ENCODE peak calls at places on chromosome 11, in six cellular contexts. One of them, this sample, is unnamed.

GRCh38 chr11:62418733-62419132 is at the start of gene SCGB1A1:
- DNase-seq in H9: no peak
- DNase-seq in neuronal stem cell: no peak
- DNase-seq in IMR-90: no peak
- DNase-seq in H1: no peak
- DNase-seq in mesenchymal stem cell: no peak
- DNase-seq in this sample: no peak

GRCh38 chr11:118957968-118958367 is 1.9 kb downstream of the UPK2 start:
- DNase-seq in H9: no peak
- DNase-seq in neuronal stem cell: no peak
- DNase-seq in IMR-90: no peak
- DNase-seq in H1: no peak
- DNase-seq in mesenchymal stem cell: no peak
- DNase-seq in this sample: no peak

GRCh38 chr11:9573775-9574555 is 495 bp downstream of the WEE1 start:
- DNase-seq in H9: no peak
- DNase-seq in neuronal stem cell: no peak
- DNase-seq in IMR-90: no peak
- DNase-seq in H1: no peak
- DNase-seq in mesenchymal stem cell: no peak
- DNase-seq in this sample: peak

GRCh38 chr11:35618497-35619029 is 303 bp downstream of the FJX1 start:
- DNase-seq in H9: no peak
- DNase-seq in neuronal stem cell: peak
- DNase-seq in IMR-90: peak
- DNase-seq in H1: no peak
- DNase-seq in mesenchymal stem cell: peak
- DNase-seq in this sample: peak

GRCh38 chr11:70158201-70158600 is 44.9 kb upstream of the FADD start:
- DNase-seq in H9: peak
- DNase-seq in neuronal stem cell: no peak
- DNase-seq in IMR-90: peak
- DNase-seq in H1: peak
- DNase-seq in mesenchymal stem cell: peak
- DNase-seq in this sample: peak

GRCh38 chr11:85123752-85124231 is 503.4 kb downstream of the DLG2 start:
- DNase-seq in H9: no peak
- DNase-seq in neuronal stem cell: no peak
- DNase-seq in IMR-90: no peak
- DNase-seq in H1: no peak
- DNase-seq in mesenchymal stem cell: no peak
- DNase-seq in this sample: no peak

GRCh38 chr11:101129203-101129943 is at the start of gene PGR:
- DNase-seq in H9: peak
- DNase-seq in neuronal stem cell: peak
- DNase-seq in IMR-90: no peak
- DNase-seq in H1: no peak
- DNase-seq in mesenchymal stem cell: peak
- DNase-seq in this sample: peak

GRCh38 chr11:72012897-72013721 is 14.4 kb downstream of the IL18BP start:
- DNase-seq in H9: no peak
- DNase-seq in neuronal stem cell: no peak
- DNase-seq in IMR-90: peak
- DNase-seq in H1: no peak
- DNase-seq in mesenchymal stem cell: no peak
- DNase-seq in this sample: peak

GRCh38 chr11:5620606-5621521 is 3.9 kb upstream of the TRIM34 start:
- DNase-seq in H9: no peak
- DNase-seq in neuronal stem cell: no peak
- DNase-seq in IMR-90: peak
- DNase-seq in H1: no peak
- DNase-seq in mesenchymal stem cell: peak
- DNase-seq in this sample: peak

GRCh38 chr11:64865286-64866172 is 12.9 kb downstream of the EHD1 start:
- DNase-seq in H9: no peak
- DNase-seq in neuronal stem cell: no peak
- DNase-seq in IMR-90: peak
- DNase-seq in H1: no peak
- DNase-seq in mesenchymal stem cell: peak
- DNase-seq in this sample: peak

GRCh38 chr11:31813242-31813960 is 2.3 kb upstream of the PAX6 start:
- DNase-seq in H9: no peak
- DNase-seq in neuronal stem cell: no peak
- DNase-seq in IMR-90: no peak
- DNase-seq in H1: no peak
- DNase-seq in mesenchymal stem cell: no peak
- DNase-seq in this sample: peak

GRCh38 chr11:15970506-15971214 is 385.7 kb downstream of the SOX6 start:
- DNase-seq in H9: no peak
- DNase-seq in neuronal stem cell: no peak
- DNase-seq in IMR-90: no peak
- DNase-seq in H1: no peak
- DNase-seq in mesenchymal stem cell: no peak
- DNase-seq in this sample: no peak

GRCh38 chr11:46356911-46357482 is 9.7 kb downstream of the DGKZ start:
- DNase-seq in H9: no peak
- DNase-seq in neuronal stem cell: no peak
- DNase-seq in IMR-90: peak
- DNase-seq in H1: no peak
- DNase-seq in mesenchymal stem cell: peak
- DNase-seq in this sample: peak

GRCh38 chr11:19493446-19493845 is 219.2 kb upstream of the NAV2 start:
- DNase-seq in H9: peak
- DNase-seq in neuronal stem cell: no peak
- DNase-seq in IMR-90: no peak
- DNase-seq in H1: no peak
- DNase-seq in mesenchymal stem cell: no peak
- DNase-seq in this sample: no peak

GRCh38 chr11:26079966-26080365 is 252.0 kb upstream of the ANO3 start:
- DNase-seq in H9: no peak
- DNase-seq in neuronal stem cell: no peak
- DNase-seq in IMR-90: no peak
- DNase-seq in H1: no peak
- DNase-seq in mesenchymal stem cell: no peak
- DNase-seq in this sample: peak

GRCh38 chr11:60164550-60165075 is 18.3 kb downstream of the MS4A6A start:
- DNase-seq in H9: no peak
- DNase-seq in neuronal stem cell: no peak
- DNase-seq in IMR-90: no peak
- DNase-seq in H1: no peak
- DNase-seq in mesenchymal stem cell: no peak
- DNase-seq in this sample: no peak

GRCh38 chr11:76806131-76806530 is 23.0 kb downstream of the TSKU start:
- DNase-seq in H9: no peak
- DNase-seq in neuronal stem cell: no peak
- DNase-seq in IMR-90: no peak
- DNase-seq in H1: no peak
- DNase-seq in mesenchymal stem cell: no peak
- DNase-seq in this sample: no peak

GRCh38 chr11:68040121-68040956 is 1.5 kb downstream of the TCIRG1 start:
- DNase-seq in H9: peak
- DNase-seq in neuronal stem cell: no peak
- DNase-seq in IMR-90: peak
- DNase-seq in H1: peak
- DNase-seq in mesenchymal stem cell: peak
- DNase-seq in this sample: peak

GRCh38 chr11:7617032-7617431 is 56.3 kb downstream of the CYB5R2 start:
- DNase-seq in H9: no peak
- DNase-seq in neuronal stem cell: no peak
- DNase-seq in IMR-90: no peak
- DNase-seq in H1: no peak
- DNase-seq in mesenchymal stem cell: no peak
- DNase-seq in this sample: no peak

GRCh38 chr11:76074178-76075112 is 131.9 kb downstream of the WNT11 start:
- DNase-seq in H9: no peak
- DNase-seq in neuronal stem cell: no peak
- DNase-seq in IMR-90: peak
- DNase-seq in H1: no peak
- DNase-seq in mesenchymal stem cell: peak
- DNase-seq in this sample: peak

GRCh38 chr11:118565062-118565461 is 669 bp downstream of the IFT46 start:
- DNase-seq in H9: no peak
- DNase-seq in neuronal stem cell: no peak
- DNase-seq in IMR-90: no peak
- DNase-seq in H1: no peak
- DNase-seq in mesenchymal stem cell: no peak
- DNase-seq in this sample: no peak

GRCh38 chr11:12411806-12412727 is 34.7 kb downstream of the PARVA start:
- DNase-seq in H9: peak
- DNase-seq in neuronal stem cell: peak
- DNase-seq in IMR-90: peak
- DNase-seq in H1: peak
- DNase-seq in mesenchymal stem cell: peak
- DNase-seq in this sample: peak

GRCh38 chr11:72085836-72086475 is 5.3 kb downstream of the LRRC51 start:
- DNase-seq in H9: no peak
- DNase-seq in neuronal stem cell: no peak
- DNase-seq in IMR-90: no peak
- DNase-seq in H1: no peak
- DNase-seq in mesenchymal stem cell: no peak
- DNase-seq in this sample: no peak

GRCh38 chr11:35525501-35526175 is at the start of gene PAMR1:
- DNase-seq in H9: peak
- DNase-seq in neuronal stem cell: peak
- DNase-seq in IMR-90: peak
- DNase-seq in H1: peak
- DNase-seq in mesenchymal stem cell: peak
- DNase-seq in this sample: no peak

GRCh38 chr11:115676768-115677167 is 172.6 kb upstream of the CADM1 start:
- DNase-seq in H9: no peak
- DNase-seq in neuronal stem cell: no peak
- DNase-seq in IMR-90: peak
- DNase-seq in H1: no peak
- DNase-seq in mesenchymal stem cell: peak
- DNase-seq in this sample: no peak

GRCh38 chr11:33033493-33033892 is 5.9 kb upstream of the TCP11L1 start:
- DNase-seq in H9: no peak
- DNase-seq in neuronal stem cell: no peak
- DNase-seq in IMR-90: no peak
- DNase-seq in H1: no peak
- DNase-seq in mesenchymal stem cell: no peak
- DNase-seq in this sample: no peak

DNA sequence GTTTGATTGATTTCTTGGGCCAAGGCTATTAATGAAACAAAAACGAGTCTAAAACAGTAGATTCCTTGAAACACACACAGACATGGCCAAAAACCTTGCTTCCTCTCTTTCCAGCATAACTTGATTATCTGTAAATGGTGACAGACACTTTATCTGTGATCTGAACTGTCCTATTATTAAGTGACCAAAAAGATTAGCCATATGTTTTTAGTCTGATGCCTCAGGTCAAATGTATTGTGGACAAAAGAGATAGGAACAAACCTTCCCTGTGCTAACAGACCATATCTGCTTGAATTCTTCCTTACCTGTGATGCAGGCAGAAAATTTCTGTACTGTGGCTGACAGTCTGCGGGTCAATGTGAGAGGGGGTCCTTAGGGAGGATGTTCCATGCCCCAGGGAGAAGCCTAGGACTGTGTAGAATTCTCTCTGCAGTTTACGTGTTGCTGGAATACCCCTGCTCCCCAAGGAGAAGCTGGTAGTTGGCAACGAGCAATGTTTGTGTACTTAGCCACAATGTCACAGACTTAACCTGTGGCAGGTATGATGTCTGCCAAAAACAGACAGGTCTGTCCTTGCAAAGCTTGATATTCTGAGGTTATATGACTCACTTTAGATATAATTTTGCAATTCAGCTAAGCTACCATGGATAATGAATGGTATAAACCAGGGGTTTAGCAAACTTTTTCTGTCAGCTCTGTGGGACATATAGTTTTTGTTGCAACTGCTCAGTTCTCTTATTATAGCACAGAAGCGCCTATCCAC is 31.2 kb downstream of the C11orf71 start:
- DNase-seq in H9: no peak
- DNase-seq in neuronal stem cell: no peak
- DNase-seq in IMR-90: no peak
- DNase-seq in H1: no peak
- DNase-seq in mesenchymal stem cell: no peak
- DNase-seq in this sample: peak
- H2AFZ ChIP-seq in H9: no peak
- H2AFZ ChIP-seq in neuronal stem cell: no peak
- H2AFZ ChIP-seq in IMR-90: peak
- H2AFZ ChIP-seq in H1: no peak
- H2AFZ ChIP-seq in mesenchymal stem cell: no peak
- H2AFZ ChIP-seq in this sample: no peak

GRCh38 chr11:121235057-121235456 is 57.5 kb upstream of the SC5D start:
- DNase-seq in H9: no peak
- DNase-seq in neuronal stem cell: no peak
- DNase-seq in IMR-90: no peak
- DNase-seq in H1: no peak
- DNase-seq in mesenchymal stem cell: no peak
- DNase-seq in this sample: peak
- H3K18ac ChIP-seq in H9: no peak
- H3K18ac ChIP-seq in neuronal stem cell: peak
- H3K18ac ChIP-seq in IMR-90: no peak
- H3K18ac ChIP-seq in H1: no peak
- H3K18ac ChIP-seq in mesenchymal stem cell: no peak
- H3K18ac ChIP-seq in this sample: peak

DNA sequence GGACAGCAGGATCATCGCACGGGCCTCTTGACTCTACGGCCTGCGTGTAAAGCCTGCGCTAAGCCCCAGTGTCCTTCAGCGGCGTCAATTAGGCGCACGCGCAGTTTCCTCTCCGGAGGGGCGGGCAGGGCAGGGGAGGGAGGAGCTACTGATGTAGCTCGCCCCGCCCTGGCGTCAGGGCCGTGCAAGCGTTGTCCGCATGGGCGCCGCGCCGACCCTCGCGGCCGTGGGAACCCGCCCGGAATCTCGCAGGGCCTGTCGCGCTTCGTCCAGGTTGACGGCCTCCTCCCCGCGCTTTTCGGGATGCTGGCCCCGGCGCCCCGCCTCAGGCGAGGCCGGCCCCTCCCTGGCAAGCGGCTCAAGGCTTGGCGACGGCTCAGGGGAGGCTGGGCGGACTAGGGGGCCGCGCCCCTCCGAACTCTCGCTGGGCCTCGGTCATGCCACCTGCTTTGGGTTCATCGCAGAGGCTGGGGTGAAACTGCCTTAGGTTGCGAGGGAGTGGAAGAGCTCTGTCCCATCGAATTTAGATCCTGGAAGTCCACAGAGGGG is 61.1 kb downstream of the ST3GAL4 start:
- DNase-seq in H9: peak
- DNase-seq in neuronal stem cell: peak
- DNase-seq in IMR-90: peak
- DNase-seq in H1: no peak
- DNase-seq in mesenchymal stem cell: peak
- DNase-seq in this sample: peak
- H2AFZ ChIP-seq in H9: no peak
- H2AFZ ChIP-seq in neuronal stem cell: no peak
- H2AFZ ChIP-seq in IMR-90: peak
- H2AFZ ChIP-seq in H1: peak
- H2AFZ ChIP-seq in mesenchymal stem cell: peak
- H2AFZ ChIP-seq in this sample: no peak

DNA sequence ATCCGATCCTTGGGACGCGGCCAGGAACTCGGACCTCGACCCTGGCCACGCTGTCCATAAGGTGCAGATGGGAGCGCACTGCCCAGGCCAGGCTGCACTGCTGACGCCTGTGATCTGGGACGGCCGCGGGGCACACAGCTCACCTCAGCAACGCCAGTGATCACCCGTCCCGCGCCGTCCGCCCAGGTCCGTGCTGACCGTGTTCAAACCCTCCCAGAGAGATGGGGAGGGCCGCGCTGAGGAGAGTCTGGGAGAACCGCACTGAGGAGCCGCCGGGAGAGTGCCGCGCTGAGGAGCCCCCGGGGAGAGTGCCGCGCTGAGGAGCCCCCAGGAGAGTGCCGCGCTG is 636 bp downstream of the KCNQ1OT1 start:
- DNase-seq in H9: peak
- DNase-seq in neuronal stem cell: no peak
- DNase-seq in IMR-90: peak
- DNase-seq in H1: no peak
- DNase-seq in mesenchymal stem cell: no peak
- DNase-seq in this sample: no peak
- H3K18ac ChIP-seq in H9: peak
- H3K18ac ChIP-seq in neuronal stem cell: peak
- H3K18ac ChIP-seq in IMR-90: no peak
- H3K18ac ChIP-seq in H1: peak
- H3K18ac ChIP-seq in mesenchymal stem cell: peak
- H3K18ac ChIP-seq in this sample: peak

This sample was measured in trophoblast cell.